ENCODE peak calls at places on chromosomes 1 and 21, in four cellular contexts. R is SK-N-SH, W is K562, M is GM12878. K is an unnamed sample.

GRCh38 chr21:28936721-28937120 is 56.0 kb downstream of the LTN1 start:
- DNase-seq in R (no peak), W (no peak), M (no peak), K (no peak)

GRCh38 chr1:35702540-35702939 is 16.1 kb downstream of the C1orf216 start:
- DNase-seq in M (no peak), W (no peak), R (no peak), K (no peak)

GRCh38 chr1:75067975-75068374 is 66.2 kb upstream of the LHX8 start:
- DNase-seq in M (no peak), R (no peak), W (no peak), K (no peak)

GRCh38 chr1:37793773-37794371 is at the start of gene MANEAL:
- DNase-seq in W (peak), M (no peak), R (peak), K (peak)

GRCh38 chr1:241776911-241777310 is 71.1 kb upstream of the EXO1 start:
- DNase-seq in M (no peak), W (no peak), R (no peak), K (no peak)

GRCh38 chr1:32716312-32717126 is 13.9 kb upstream of the SYNC start:
- DNase-seq in M (no peak), R (peak), W (peak), K (peak)

GRCh38 chr21:36798461-36798860 is 99.5 kb downstream of the SIM2 start:
- DNase-seq in M (no peak), R (no peak), W (no peak), K (no peak)

GRCh38 chr1:71191520-71191919 is 110.7 kb upstream of the ZRANB2 start:
- DNase-seq in R (no peak), M (no peak), W (no peak), K (no peak)

GRCh38 chr1:217431395-217431794 is 199.5 kb downstream of the GPATCH2 start:
- DNase-seq in R (no peak), M (no peak), W (no peak), K (no peak)

GRCh38 chr21:35988396-35989140 is 71.8 kb downstream of the SETD4 start:
- DNase-seq in W (no peak), M (no peak), R (no peak), K (no peak)

GRCh38 chr1:165075725-165076370 is 280.7 kb downstream of the LMX1A start:
- DNase-seq in R (peak), M (no peak), W (peak), K (no peak)

GRCh38 chr1:21508580-21509350 is 458 bp upstream of the ALPL start:
- DNase-seq in M (no peak), R (peak), W (peak), K (peak)

GRCh38 chr1:66350001-66350547 is 183.9 kb upstream of the SGIP1 start:
- DNase-seq in M (no peak), R (no peak), W (no peak), K (no peak)

GRCh38 chr1:201758508-201759050 is 70.4 kb upstream of the IPO9 start:
- DNase-seq in R (no peak), M (no peak), W (no peak), K (no peak)

GRCh38 chr1:195591917-195592672 is 1016.1 kb downstream of the KCNT2 start:
- DNase-seq in W (no peak), R (no peak), M (no peak), K (no peak)

GRCh38 chr21:36928960-36929359 is 37.5 kb downstream of the HLCS start:
- DNase-seq in M (no peak), W (no peak), R (no peak), K (no peak)

GRCh38 chr1:70896224-70896623 is 151.4 kb downstream of the PTGER3 start:
- DNase-seq in W (no peak), M (no peak), R (no peak), K (no peak)

GRCh38 chr21:22174746-22175145 is 1176.5 kb downstream of the NCAM2 start:
- DNase-seq in R (no peak), W (no peak), M (no peak), K (no peak)

GRCh38 chr1:246320286-246320685 is 186.8 kb downstream of the SMYD3 start:
- DNase-seq in W (no peak), R (no peak), M (no peak), K (no peak)

GRCh38 chr21:43290529-43291346 is 121.9 kb downstream of the CRYAA start:
- DNase-seq in R (no peak), M (no peak), W (no peak), K (no peak)

GRCh38 chr1:69913967-69914366 is 291.4 kb downstream of the LRRC40 start:
- DNase-seq in M (no peak), R (no peak), W (no peak), K (no peak)

GRCh38 chr1:93740601-93741031 is 59.0 kb upstream of the BCAR3 start:
- DNase-seq in W (no peak), R (peak), M (no peak), K (no peak)

GRCh38 chr1:10903826-10904225 is 107.4 kb upstream of the CASZ1 start:
- DNase-seq in W (no peak), M (no peak), R (no peak), K (no peak)

GRCh38 chr1:201468844-201469644 is at the start of gene PHLDA3:
- DNase-seq in W (peak), R (peak), M (no peak), K (peak)

GRCh38 chr1:204979891-204980649 is 62.9 kb upstream of the CNTN2 start:
- DNase-seq in R (no peak), M (no peak), W (no peak), K (no peak)

GRCh38 chr1:185495017-185495416 is 178.0 kb upstream of the IVNS1ABP start:
- DNase-seq in W (no peak), M (no peak), R (no peak), K (no peak)

DNA sequence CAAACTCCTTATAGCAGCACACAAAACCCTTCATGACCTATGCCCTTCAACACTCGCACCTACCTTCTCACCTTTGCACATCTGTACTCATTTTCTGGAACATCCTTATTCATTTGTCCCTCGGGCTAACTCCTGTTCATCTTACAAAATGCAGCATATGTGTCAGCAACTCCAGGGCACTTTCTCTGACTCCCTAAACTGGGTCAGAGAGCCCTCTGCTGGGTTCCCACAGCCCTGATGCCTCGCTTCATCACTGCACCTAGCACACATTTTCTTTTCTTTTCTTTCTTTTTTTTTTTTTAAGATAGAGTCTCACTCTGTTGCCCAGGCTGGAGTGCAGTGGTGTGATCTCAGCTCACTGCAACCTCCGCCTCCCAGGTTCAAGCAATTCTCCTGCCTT is 54.0 kb downstream of the RAB3B start:
- DNase-seq in W (no peak), R (no peak), M (no peak), K (no peak)
- TF ChIP-seq NRF1 in W (no peak), R (no peak), M (no peak), K (no peak)

DNA sequence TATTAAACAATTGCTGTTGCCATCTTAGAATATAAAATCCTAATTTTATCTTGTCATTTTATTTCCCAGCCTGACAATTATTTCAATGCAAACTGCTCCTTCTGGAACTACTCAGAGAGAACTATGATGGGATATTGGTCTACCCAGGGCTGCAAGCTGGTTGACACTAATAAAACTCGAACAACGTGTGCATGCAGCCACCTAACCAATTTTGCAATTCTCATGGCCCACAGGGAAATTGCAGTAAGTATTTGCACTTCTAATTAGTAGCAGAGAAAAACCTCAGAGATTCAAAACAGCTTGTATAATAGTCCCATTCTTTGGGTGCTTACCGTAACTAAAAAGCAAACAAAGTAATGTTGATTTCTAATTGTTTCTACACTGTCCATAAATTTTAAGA is 167.2 kb downstream of the ADGRL2 start:
- DNase-seq in W (no peak), R (no peak), M (no peak), K (no peak)
- TF ChIP-seq NRF1 in W (no peak), R (no peak), M (no peak), K (no peak)

GRCh38 chr1:46277658-46278373 is 25.6 kb downstream of the LRRC41 start:
- DNase-seq in M (no peak), R (no peak), W (no peak), K (no peak)
- TF ChIP-seq NRF1 in M (no peak), R (no peak), W (no peak), K (no peak)

GRCh38 chr1:162074548-162074947 is 5.1 kb downstream of the NOS1AP start:
- DNase-seq in W (no peak), R (no peak), M (no peak), K (no peak)
- TF ChIP-seq NRF1 in W (no peak), R (no peak), M (no peak), K (no peak)

DNA sequence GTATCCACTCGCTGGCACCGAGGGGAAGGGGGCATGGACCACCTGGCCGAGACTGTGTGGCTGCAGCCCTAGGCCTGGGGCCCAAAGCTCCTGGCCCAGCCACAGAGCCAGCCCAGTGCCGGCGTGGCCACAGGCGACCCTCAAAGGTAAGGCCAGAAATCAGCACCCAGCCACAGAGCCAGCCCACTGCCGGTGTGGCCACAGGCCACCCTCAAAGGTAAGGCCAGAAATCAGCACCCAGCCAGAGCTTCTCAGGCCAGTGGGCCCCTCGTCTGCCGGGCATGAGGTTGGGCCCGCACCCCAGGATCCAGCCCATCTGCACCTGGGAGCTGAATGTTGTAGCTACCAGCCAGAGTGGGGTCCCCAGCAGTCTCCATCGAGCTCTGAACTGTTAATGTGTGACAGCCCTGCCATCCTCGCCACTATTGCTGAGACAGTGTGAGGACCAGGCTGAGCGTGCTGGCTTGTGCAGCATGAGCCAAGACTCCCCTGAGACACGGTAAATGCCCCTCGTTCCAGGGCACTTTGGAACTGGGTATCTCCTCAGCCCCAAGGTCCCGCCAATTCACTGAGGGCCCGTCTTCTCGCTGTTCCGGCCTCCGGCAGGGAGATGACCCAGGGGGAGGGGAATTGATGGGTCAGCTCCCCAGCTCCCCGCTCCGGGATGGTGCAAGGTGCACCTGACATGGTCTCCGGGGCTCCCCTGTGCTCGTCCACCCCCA is 4.6 kb upstream of the FTCD start:
- DNase-seq in W (no peak), M (no peak), R (no peak), K (no peak)
- TF ChIP-seq NRF1 in W (no peak), M (no peak), R (no peak), K (no peak)

DNA sequence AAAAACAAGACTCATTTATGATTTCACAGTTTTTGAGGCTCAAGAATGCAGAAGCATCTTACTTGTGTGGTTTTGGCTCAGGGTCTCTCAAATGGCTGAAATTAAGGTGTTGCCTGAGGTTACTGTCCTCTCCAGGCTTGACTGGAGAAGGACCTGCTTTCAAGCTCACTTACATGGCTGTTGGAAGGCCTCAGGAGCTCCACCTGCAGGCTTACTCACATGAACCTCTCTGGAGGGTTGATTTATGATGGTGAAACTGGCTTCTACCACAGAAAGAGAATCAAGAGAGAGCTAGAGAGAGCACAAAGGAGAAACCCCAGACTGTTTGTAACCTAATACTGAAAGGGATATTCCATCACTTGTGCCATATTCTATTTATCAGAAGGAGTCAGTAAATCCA is 6.2 kb upstream of the KCNK2 start:
- DNase-seq in R (peak), M (no peak), W (no peak), K (no peak)
- TF ChIP-seq NRF1 in R (no peak), M (no peak), W (no peak), K (no peak)

DNA sequence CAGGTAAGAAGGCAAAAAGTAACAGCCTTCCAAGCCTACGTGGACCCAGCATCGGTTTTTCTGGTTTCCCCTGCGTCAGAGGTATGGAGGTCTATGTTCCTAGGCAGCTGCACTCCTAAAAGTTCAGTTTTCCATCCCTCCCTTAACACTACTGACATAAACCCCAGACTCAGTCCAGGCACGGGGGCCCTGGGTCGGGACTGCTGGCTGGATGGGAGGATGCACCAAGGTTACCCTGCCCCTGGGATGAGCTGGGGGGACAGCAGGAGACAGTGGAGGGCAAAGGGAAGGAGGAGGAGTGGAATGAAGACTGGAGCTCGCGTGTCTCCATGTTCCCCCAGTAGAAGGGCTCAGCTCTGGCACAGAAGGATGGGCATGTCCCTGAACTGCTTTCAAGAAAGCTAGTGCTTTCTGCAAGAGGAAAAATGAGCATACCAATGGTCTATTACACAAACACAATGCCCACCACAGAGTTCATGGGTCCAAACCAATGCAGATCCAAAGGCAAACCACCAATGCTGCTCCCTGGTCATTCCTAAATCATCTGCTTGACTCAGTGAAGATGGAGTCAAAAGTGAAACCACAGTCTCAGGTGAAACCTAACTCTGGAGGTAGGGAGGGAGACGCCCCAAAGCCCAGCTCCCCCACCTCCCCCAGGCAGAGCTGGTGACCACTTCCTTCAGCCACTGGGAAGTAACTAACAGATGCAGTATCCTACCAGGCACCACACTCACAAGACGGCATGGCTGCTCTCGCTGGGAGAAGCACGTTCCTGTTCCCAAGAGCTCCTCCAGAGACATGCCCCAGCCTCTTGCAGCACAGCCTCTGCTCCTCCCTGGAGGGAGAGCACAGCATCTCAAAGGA is 54.9 kb downstream of the CD46 start:
- DNase-seq in M (no peak), R (no peak), W (no peak), K (no peak)
- TF ChIP-seq NRF1 in M (no peak), R (no peak), W (no peak), K (no peak)